ENCODE peak calls at places on chromosome 13, in four cellular contexts. Y is cardiac muscle cell, O is A673, T is testis. C is an unnamed sample.

GRCh38 chr13:91166714-91167511 is 180.6 kb upstream of the MIR17HG start:
- DNase-seq in Y (no peak), O (no peak), T (no peak), C (no peak)

GRCh38 chr13:44465318-44465717 is 91.7 kb downstream of the SERP2 start:
- DNase-seq in Y (no peak), O (no peak), T (no peak), C (no peak)

GRCh38 chr13:47326061-47326460 is 429.2 kb upstream of the HTR2A start:
- DNase-seq in Y (no peak), O (no peak), T (no peak), C (no peak)

GRCh38 chr13:24725379-24725778 is 38.6 kb upstream of the RNF17 start:
- DNase-seq in Y (no peak), O (no peak), T (no peak), C (no peak)

GRCh38 chr13:30371649-30372265 is 50.5 kb upstream of the UBE2L5 start:
- DNase-seq in Y (no peak), O (no peak), T (no peak), C (no peak)

GRCh38 chr13:114019367-114019766 is 45.5 kb upstream of the C13orf46 start:
- DNase-seq in Y (no peak), O (peak), T (peak), C (peak)

GRCh38 chr13:113458218-113459065 is 5.2 kb upstream of the ADPRHL1 start:
- DNase-seq in Y (peak), O (peak), T (peak), C (peak)

GRCh38 chr13:44312898-44313551 is 60.6 kb upstream of the SERP2 start:
- DNase-seq in Y (no peak), O (no peak), T (no peak), C (no peak)

GRCh38 chr13:37736040-37736439 is 133.5 kb downstream of the TRPC4 start:
- DNase-seq in Y (no peak), O (no peak), T (no peak), C (no peak)

GRCh38 chr13:79079351-79079839 is 326.7 kb downstream of the RBM26 start:
- DNase-seq in Y (no peak), O (no peak), T (no peak), C (no peak)

GRCh38 chr13:35086667-35087066 is 144.6 kb downstream of the NBEA start:
- DNase-seq in Y (no peak), O (no peak), T (no peak), C (no peak)

GRCh38 chr13:60329221-60329983 is 67.6 kb upstream of the TDRD3 start:
- DNase-seq in Y (peak), O (peak), T (peak), C (peak)

GRCh38 chr13:23851106-23851505 is 38.1 kb downstream of the MIPEP start:
- DNase-seq in Y (no peak), O (no peak), T (no peak), C (no peak)

GRCh38 chr13:44471686-44472085 is 98.1 kb downstream of the SERP2 start:
- DNase-seq in Y (no peak), O (no peak), T (no peak), C (no peak)

GRCh38 chr13:113763961-113764792 is 5.2 kb downstream of the TMEM255B start:
- DNase-seq in Y (no peak), O (no peak), T (no peak), C (no peak)

GRCh38 chr13:78743972-78744371 is 85.0 kb upstream of the OBI1 start:
- DNase-seq in Y (no peak), O (no peak), T (no peak), C (no peak)

GRCh38 chr13:84870190-84870589 is 929.0 kb downstream of the SLITRK6 start:
- DNase-seq in Y (no peak), O (peak), T (no peak), C (no peak)

GRCh38 chr13:106446011-106446410 is 89.5 kb downstream of the EFNB2 start:
- DNase-seq in Y (no peak), O (no peak), T (no peak), C (no peak)

GRCh38 chr13:38462605-38463004 is 113.0 kb downstream of the UFM1 start:
- DNase-seq in Y (no peak), O (no peak), T (no peak), C (no peak)

GRCh38 chr13:72890546-72890945 is 108.6 kb downstream of the PIBF1 start:
- DNase-seq in Y (no peak), O (no peak), T (no peak), C (no peak)

GRCh38 chr13:43293561-43293960 is 270.2 kb downstream of the DNAJC15 start:
- DNase-seq in Y (no peak), O (no peak), T (no peak), C (no peak)

GRCh38 chr13:68697551-68697950 is 1410.1 kb upstream of the ATXN8OS start:
- DNase-seq in Y (no peak), O (peak), T (no peak), C (no peak)

GRCh38 chr13:29497137-29497654 is 98.3 kb downstream of the SLC7A1 start:
- DNase-seq in Y (peak), O (no peak), T (peak), C (no peak)

GRCh38 chr13:44317752-44318550 is 55.7 kb upstream of the SERP2 start:
- DNase-seq in Y (no peak), O (no peak), T (no peak), C (no peak)

GRCh38 chr13:35485451-35485850 is 9.0 kb upstream of the MAB21L1 start:
- DNase-seq in Y (no peak), O (peak), T (no peak), C (no peak)

GRCh38 chr13:79194272-79194671 is 211.8 kb downstream of the RBM26 start:
- DNase-seq in Y (no peak), O (no peak), T (no peak), C (no peak)

GRCh38 chr13:106612688-106613087 is 44.8 kb upstream of the ARGLU1 start:
- DNase-seq in Y (peak), O (peak), T (peak), C (no peak)

GRCh38 chr13:113856716-113857065 is 7.2 kb downstream of the GAS6 start:
- DNase-seq in Y (no peak), O (no peak), T (peak), C (no peak)

GRCh38 chr13:112908342-112908741 is 60.7 kb upstream of the MCF2L start:
- DNase-seq in Y (no peak), O (no peak), T (no peak), C (no peak)

GRCh38 chr13:76292726-76293125 is 593.5 kb downstream of the KCTD12 start:
- DNase-seq in Y (no peak), O (no peak), T (no peak), C (no peak)

GRCh38 chr13:108860418-108860817 is 231.0 kb downstream of the MYO16 start:
- DNase-seq in Y (no peak), O (no peak), T (no peak), C (no peak)

GRCh38 chr13:110525328-110526319 is 35.9 kb downstream of the RAB20 start:
- DNase-seq in Y (no peak), O (no peak), T (peak), C (no peak)

GRCh38 chr13:24052547-24052981 is 108.0 kb upstream of the SPATA13 start:
- DNase-seq in Y (no peak), O (peak), T (no peak), C (no peak)

GRCh38 chr13:95858286-95859075 is 181.5 kb downstream of the DNAJC3 start:
- DNase-seq in Y (no peak), O (no peak), T (no peak), C (no peak)

GRCh38 chr13:63472736-63473135 is 2057.1 kb upstream of the PCDH20 start:
- DNase-seq in Y (no peak), O (no peak), T (no peak), C (no peak)

GRCh38 chr13:94325660-94326059 is 153.8 kb downstream of the DCT start:
- DNase-seq in Y (no peak), O (no peak), T (no peak), C (no peak)

GRCh38 chr13:92994056-92994455 is 232.6 kb upstream of the GPC6 start:
- DNase-seq in Y (no peak), O (no peak), T (no peak), C (no peak)

GRCh38 chr13:30892966-30893365 is 13.1 kb upstream of the MEDAG start:
- DNase-seq in Y (peak), O (peak), T (peak), C (peak)

GRCh38 chr13:32266130-32266529 is 49.0 kb downstream of the ZAR1L start:
- DNase-seq in Y (no peak), O (no peak), T (no peak), C (no peak)

GRCh38 chr13:32272021-32272695 is 43.0 kb downstream of the ZAR1L start:
- DNase-seq in Y (no peak), O (no peak), T (no peak), C (no peak)

GRCh38 chr13:32264407-32264806 is 50.8 kb downstream of the ZAR1L start:
- DNase-seq in Y (no peak), O (peak), T (peak), C (peak)

GRCh38 chr13:32265726-32266125 is 49.4 kb downstream of the ZAR1L start:
- DNase-seq in Y (no peak), O (no peak), T (no peak), C (no peak)

DNA sequence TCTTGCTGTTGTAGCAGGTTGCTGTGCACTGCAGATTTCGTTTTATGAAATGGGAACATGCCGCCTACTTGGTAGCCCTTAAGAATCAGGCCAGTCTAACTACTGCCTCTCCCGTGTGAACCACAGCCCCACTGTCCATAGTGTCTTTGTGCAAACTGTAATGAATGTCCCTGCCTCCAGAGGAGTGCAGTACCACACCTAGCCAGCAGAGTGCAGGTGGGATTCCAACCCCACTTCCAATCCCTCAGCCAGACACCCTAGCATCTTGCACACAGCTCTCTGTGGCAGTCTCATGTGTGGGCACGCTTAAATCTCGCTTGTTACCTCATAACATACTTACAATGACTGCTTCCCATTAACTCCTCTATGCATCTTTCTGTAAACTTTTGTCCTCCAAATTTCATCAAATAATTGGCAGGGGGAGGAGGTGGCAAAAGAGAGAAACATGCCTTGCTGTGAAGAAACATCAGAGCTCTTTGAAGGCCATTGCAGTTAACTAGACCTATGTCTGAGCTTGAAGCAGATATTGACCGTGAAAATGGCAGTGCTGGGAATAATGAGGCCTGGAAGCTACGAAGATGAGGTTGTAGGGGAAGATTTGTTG is 47.2 kb downstream of the ZAR1L start:
- DNase-seq in Y (no peak), O (no peak), T (no peak), C (no peak)
- TF ChIP-seq CTCF in Y (peak), O (peak), T (peak), C (peak)

GRCh38 chr13:101959016-101959415 is 442.8 kb downstream of the FGF14 start:
- DNase-seq in Y (no peak), O (no peak), T (no peak), C (no peak)
- TF ChIP-seq CTCF in Y (no peak), O (no peak), T (no peak), C (no peak)

DNA sequence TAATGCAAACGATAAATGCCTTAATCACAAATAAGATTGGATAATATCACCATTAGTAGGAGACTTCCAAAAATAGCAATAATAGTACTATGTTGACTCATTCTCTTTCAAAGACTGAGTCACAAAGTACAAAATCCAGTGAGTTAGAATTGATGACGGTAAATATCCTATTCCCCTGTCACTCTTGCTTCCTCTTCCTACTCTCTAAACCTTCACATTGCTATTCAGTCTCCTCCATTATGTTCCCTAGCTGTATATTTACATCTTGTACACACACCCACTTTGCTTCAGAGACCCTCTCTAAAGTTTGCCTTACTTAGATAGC is 26.3 kb upstream of the INTS6 start:
- DNase-seq in Y (no peak), O (no peak), T (no peak), C (no peak)
- TF ChIP-seq CTCF in Y (no peak), O (no peak), T (no peak), C (no peak)

GRCh38 chr13:97221989-97222700 is at the start of gene MBNL2:
- DNase-seq in Y (peak), O (peak), T (peak), C (peak)

GRCh38 chr13:97224544-97225324 is 2.6 kb downstream of the MBNL2 start:
- DNase-seq in Y (no peak), O (no peak), T (no peak), C (no peak)

GRCh38 chr13:97225533-97225932 is 3.4 kb downstream of the MBNL2 start:
- DNase-seq in Y (no peak), O (no peak), T (no peak), C (no peak)

GRCh38 chr13:97222934-97223710 is 989 bp downstream of the MBNL2 start:
- DNase-seq in Y (no peak), O (peak), T (no peak), C (no peak)

DNA sequence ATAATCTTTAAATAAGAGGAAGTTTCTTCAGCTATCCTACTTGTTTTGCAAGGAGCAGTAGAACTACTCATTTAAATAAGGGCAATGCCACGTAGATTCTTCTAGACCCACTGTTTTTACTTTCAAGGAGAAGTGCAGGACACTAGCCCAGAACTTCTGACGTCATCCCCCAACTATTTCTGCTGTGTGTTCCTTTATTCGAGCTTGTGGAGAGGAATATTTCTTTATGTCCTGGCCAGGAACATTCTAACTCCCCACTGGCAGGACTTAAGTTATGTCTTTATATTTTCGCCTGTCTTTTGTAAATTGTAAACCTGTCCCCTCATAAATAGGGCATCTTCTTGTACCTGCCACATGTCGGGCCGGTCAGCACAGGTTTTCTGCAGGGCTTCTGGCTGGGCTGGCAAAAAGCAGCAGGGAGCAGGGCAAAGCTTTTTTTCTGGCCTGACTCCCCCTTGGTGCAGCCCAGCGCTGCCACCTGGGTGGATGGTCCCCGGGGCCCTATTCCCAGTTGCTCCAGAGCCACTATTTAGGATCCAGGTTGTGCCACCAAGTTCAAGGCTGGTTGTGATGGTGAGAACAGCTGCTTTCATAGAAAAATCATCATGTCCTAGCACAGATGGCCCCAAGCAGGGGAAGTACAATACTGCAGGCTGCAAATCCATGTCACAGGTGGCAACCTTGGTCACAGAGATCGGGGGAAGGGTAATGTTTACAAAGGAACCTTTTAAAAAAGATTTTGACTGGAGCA is 1.8 kb downstream of the MBNL2 start:
- DNase-seq in Y (peak), O (peak), T (peak), C (no peak)
- TF ChIP-seq CTCF in Y (peak), O (no peak), T (no peak), C (no peak)

GRCh38 chr13:99224019-99224418 is 23.4 kb downstream of the UBAC2 start:
- DNase-seq in Y (no peak), O (no peak), T (no peak), C (no peak)
- TF ChIP-seq CTCF in Y (no peak), O (no peak), T (no peak), C (no peak)

GRCh38 chr13:67421475-67421874 is 191.3 kb upstream of the PCDH9 start:
- DNase-seq in Y (no peak), O (no peak), T (no peak), C (no peak)

GRCh38 chr13:67410645-67411044 is 180.5 kb upstream of the PCDH9 start:
- DNase-seq in Y (no peak), O (no peak), T (no peak), C (no peak)

GRCh38 chr13:67416047-67416925 is 186.2 kb upstream of the PCDH9 start:
- DNase-seq in Y (peak), O (peak), T (peak), C (peak)
- TF ChIP-seq CTCF in Y (peak), O (peak), T (peak), C (peak)

GRCh38 chr13:77510156-77510555 is 25.4 kb upstream of the SCEL start:
- DNase-seq in Y (no peak), O (peak), T (no peak), C (no peak)

GRCh38 chr13:77503398-77503797 is 32.1 kb upstream of the SCEL start:
- DNase-seq in Y (no peak), O (no peak), T (no peak), C (no peak)

GRCh38 chr13:77507931-77508776 is 27.4 kb upstream of the SCEL start:
- DNase-seq in Y (no peak), O (no peak), T (no peak), C (no peak)

GRCh38 chr13:77509221-77509620 is 26.3 kb upstream of the SCEL start:
- DNase-seq in Y (no peak), O (peak), T (no peak), C (no peak)

DNA sequence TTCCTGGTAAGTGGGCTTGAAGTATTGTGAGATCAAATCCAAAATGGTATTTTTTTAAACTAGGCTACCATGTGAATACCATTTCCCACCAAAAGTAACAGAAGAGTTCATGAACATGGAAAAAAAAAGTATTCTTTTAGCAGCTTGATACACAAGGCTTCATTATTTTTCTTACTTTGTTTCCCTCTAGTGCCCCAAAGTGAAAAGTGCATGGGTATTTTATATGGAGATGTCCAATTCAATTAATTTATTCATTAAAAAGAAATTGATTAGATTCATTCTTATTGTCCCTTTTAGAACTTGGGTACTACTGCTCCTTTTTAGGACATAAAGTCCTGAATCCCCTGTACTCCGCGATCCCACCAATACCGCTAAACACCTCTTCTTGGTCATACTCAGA is 28.6 kb upstream of the SCEL start:
- DNase-seq in Y (no peak), O (peak), T (no peak), C (no peak)
- TF ChIP-seq CTCF in Y (no peak), O (peak), T (peak), C (peak)

DNA sequence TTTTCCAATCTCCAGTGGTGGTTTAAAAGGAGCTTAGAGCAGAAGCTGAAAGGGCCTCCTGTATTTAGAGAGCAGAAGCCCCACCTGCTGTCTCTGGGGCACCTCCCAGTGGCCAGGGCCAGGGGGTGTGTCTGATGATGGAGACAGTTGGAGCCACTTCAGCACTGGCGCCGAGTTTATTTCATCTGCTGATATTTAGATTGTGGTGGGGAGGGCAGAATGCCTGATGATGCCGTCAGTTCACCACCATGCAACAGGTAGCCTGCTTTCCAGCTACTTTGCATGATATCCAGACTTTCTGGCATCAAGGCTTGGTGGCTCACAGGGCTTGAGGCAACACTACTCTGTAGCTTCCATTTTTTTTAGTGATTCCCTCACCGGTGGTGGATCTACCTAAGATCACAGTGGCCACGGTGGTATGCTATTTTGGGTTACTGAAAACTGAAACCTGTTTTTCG is 371.9 kb downstream of the KCNRG start:
- DNase-seq in Y (peak), O (peak), T (peak), C (no peak)
- TF ChIP-seq CTCF in Y (peak), O (peak), T (no peak), C (no peak)

GRCh38 chr13:103236213-103236612 is 170.0 kb upstream of the SLC10A2 start:
- DNase-seq in Y (no peak), O (peak), T (no peak), C (no peak)
- TF ChIP-seq CTCF in Y (peak), O (peak), T (no peak), C (no peak)